ENCODE peak calls at places on chromosomes 16 and 17, in eight cellular contexts. U, E, I, L, Z, S, G and Q are unnamed samples.

GRCh38 chr16:86755571-86756006 is 177.2 kb downstream of the FOXL1 start:
- DNase-seq in U (no peak), E (peak), I (no peak), L (no peak), Z (no peak), S (no peak), G (no peak), Q (no peak)

GRCh38 chr17:67260051-67260987 is 15.3 kb upstream of the HELZ start:
- DNase-seq in U (no peak), E (no peak), I (peak), L (no peak), Z (no peak), S (peak), G (peak), Q (no peak)

GRCh38 chr17:68089881-68090280 is 54.3 kb downstream of the KPNA2 start:
- DNase-seq in U (no peak), E (no peak), I (no peak), L (no peak), Z (no peak), S (peak), G (no peak), Q (peak)

GRCh38 chr17:60554377-60554788 is 28.3 kb upstream of the APPBP2 start:
- DNase-seq in U (no peak), E (no peak), I (no peak), L (no peak), Z (no peak), S (no peak), G (no peak), Q (no peak)

GRCh38 chr16:84176192-84177053 is 10.4 kb downstream of the TAF1C start:
- DNase-seq in U (no peak), E (no peak), I (no peak), L (no peak), Z (no peak), S (no peak), G (no peak), Q (no peak)

GRCh38 chr17:79667121-79667715 is 56.4 kb upstream of the RBFOX3 start:
- DNase-seq in U (no peak), E (peak), I (no peak), L (no peak), Z (no peak), S (no peak), G (no peak), Q (peak)

GRCh38 chr17:42459983-42460300 is 1.3 kb downstream of the ATP6V0A1 start:
- DNase-seq in U (peak), E (no peak), I (no peak), L (no peak), Z (no peak), S (no peak), G (no peak), Q (no peak)

GRCh38 chr17:27403480-27404005 is 52.7 kb upstream of the KSR1 start:
- DNase-seq in U (no peak), E (no peak), I (no peak), L (no peak), Z (no peak), S (no peak), G (no peak), Q (no peak)

GRCh38 chr17:60398227-60398959 is 6.5 kb upstream of the USP32 start:
- DNase-seq in U (no peak), E (peak), I (no peak), L (peak), Z (no peak), S (no peak), G (no peak), Q (no peak)

GRCh38 chr17:51422634-51423033 is 162.3 kb downstream of the UTP18 start:
- DNase-seq in U (no peak), E (no peak), I (no peak), L (no peak), Z (no peak), S (no peak), G (no peak), Q (no peak)

GRCh38 chr16:88453621-88454314 is 688 bp downstream of the ZFPM1 start:
- DNase-seq in U (peak), E (peak), I (no peak), L (no peak), Z (no peak), S (no peak), G (no peak), Q (no peak)

GRCh38 chr17:72477529-72477928 is 356.7 kb downstream of the SOX9 start:
- DNase-seq in U (no peak), E (peak), I (peak), L (no peak), Z (no peak), S (peak), G (no peak), Q (peak)

GRCh38 chr17:2058521-2059124 is 3.7 kb downstream of the HIC1 start:
- DNase-seq in U (no peak), E (peak), I (no peak), L (no peak), Z (no peak), S (peak), G (no peak), Q (no peak)

GRCh38 chr16:66326995-66327513 is 39.4 kb upstream of the CDH5 start:
- DNase-seq in U (no peak), E (no peak), I (no peak), L (no peak), Z (no peak), S (peak), G (no peak), Q (no peak)

GRCh38 chr16:53773150-53773846 is 69.3 kb downstream of the FTO start:
- DNase-seq in U (peak), E (no peak), I (peak), L (peak), Z (no peak), S (peak), G (peak), Q (no peak)

GRCh38 chr16:72092832-72093447 is 480 bp downstream of the TXNL4B start:
- DNase-seq in U (no peak), E (peak), I (no peak), L (no peak), Z (no peak), S (no peak), G (no peak), Q (no peak)

GRCh38 chr16:14301150-14302030 is 230.3 kb downstream of the MRTFB start:
- DNase-seq in U (peak), E (peak), I (no peak), L (no peak), Z (no peak), S (peak), G (no peak), Q (no peak)

GRCh38 chr16:48531011-48531962 is 78.7 kb downstream of the N4BP1 start:
- DNase-seq in U (peak), E (no peak), I (no peak), L (no peak), Z (peak), S (no peak), G (no peak), Q (no peak)

GRCh38 chr17:47207143-47208067 is 1.7 kb upstream of the MYL4 start:
- DNase-seq in U (no peak), E (no peak), I (no peak), L (no peak), Z (no peak), S (no peak), G (no peak), Q (no peak)

GRCh38 chr17:6323626-6324356 is 111.1 kb downstream of the AIPL1 start:
- DNase-seq in U (peak), E (no peak), I (no peak), L (no peak), Z (no peak), S (no peak), G (no peak), Q (no peak)

GRCh38 chr16:10868562-10869469 is 8.2 kb upstream of the CIITA start:
- DNase-seq in U (no peak), E (peak), I (no peak), L (no peak), Z (no peak), S (peak), G (no peak), Q (no peak)

GRCh38 chr16:70682239-70683145 is 3.4 kb downstream of the MTSS2 start:
- DNase-seq in U (no peak), E (peak), I (no peak), L (no peak), Z (no peak), S (no peak), G (no peak), Q (no peak)

GRCh38 chr17:9228408-9229159 is 207.3 kb downstream of the NTN1 start:
- DNase-seq in U (no peak), E (no peak), I (no peak), L (no peak), Z (no peak), S (no peak), G (no peak), Q (no peak)

GRCh38 chr16:11673091-11674000 is 5.1 kb downstream of the SNN start:
- DNase-seq in U (no peak), E (peak), I (no peak), L (no peak), Z (no peak), S (no peak), G (no peak), Q (no peak)

GRCh38 chr16:48687421-48688038 is 77.5 kb upstream of the N4BP1 start:
- DNase-seq in U (peak), E (peak), I (peak), L (peak), Z (no peak), S (peak), G (peak), Q (no peak)

GRCh38 chr17:70098030-70098429 is 23.0 kb downstream of the KCNJ16 start:
- DNase-seq in U (no peak), E (no peak), I (no peak), L (no peak), Z (no peak), S (no peak), G (no peak), Q (no peak)

GRCh38 chr16:11696266-11697012 is 28.2 kb downstream of the SNN start:
- DNase-seq in U (no peak), E (no peak), I (no peak), L (no peak), Z (no peak), S (no peak), G (no peak), Q (no peak)

GRCh38 chr17:36204724-36205500 is 6.0 kb upstream of the CCL4L2 start:
- DNase-seq in U (no peak), E (no peak), I (no peak), L (no peak), Z (no peak), S (no peak), G (no peak), Q (no peak)

GRCh38 chr17:9973689-9974459 is 68.8 kb upstream of the RCVRN start:
- DNase-seq in U (no peak), E (no peak), I (no peak), L (no peak), Z (no peak), S (no peak), G (no peak), Q (no peak)

GRCh38 chr16:48559462-48560211 is 50.3 kb downstream of the N4BP1 start:
- DNase-seq in U (no peak), E (no peak), I (no peak), L (no peak), Z (no peak), S (no peak), G (no peak), Q (no peak)

GRCh38 chr16:80932725-80933124 is 74.0 kb downstream of the CMC2 start:
- DNase-seq in U (peak), E (no peak), I (peak), L (no peak), Z (peak), S (peak), G (no peak), Q (peak)

GRCh38 chr16:720507-720989 is 398 bp upstream of the ANTKMT start:
- DNase-seq in U (peak), E (no peak), I (no peak), L (no peak), Z (no peak), S (peak), G (no peak), Q (no peak)

GRCh38 chr17:74240637-74241036 is 27.3 kb downstream of the TTYH2 start:
- DNase-seq in U (no peak), E (no peak), I (no peak), L (no peak), Z (no peak), S (no peak), G (no peak), Q (no peak)

GRCh38 chr17:76014925-76015261 is 12.2 kb downstream of the EVPL start:
- DNase-seq in U (peak), E (no peak), I (no peak), L (no peak), Z (no peak), S (no peak), G (no peak), Q (no peak)

GRCh38 chr17:12859520-12859919 is 70.2 kb downstream of the ARHGAP44 start:
- DNase-seq in U (no peak), E (no peak), I (peak), L (peak), Z (no peak), S (no peak), G (no peak), Q (peak)

DNA sequence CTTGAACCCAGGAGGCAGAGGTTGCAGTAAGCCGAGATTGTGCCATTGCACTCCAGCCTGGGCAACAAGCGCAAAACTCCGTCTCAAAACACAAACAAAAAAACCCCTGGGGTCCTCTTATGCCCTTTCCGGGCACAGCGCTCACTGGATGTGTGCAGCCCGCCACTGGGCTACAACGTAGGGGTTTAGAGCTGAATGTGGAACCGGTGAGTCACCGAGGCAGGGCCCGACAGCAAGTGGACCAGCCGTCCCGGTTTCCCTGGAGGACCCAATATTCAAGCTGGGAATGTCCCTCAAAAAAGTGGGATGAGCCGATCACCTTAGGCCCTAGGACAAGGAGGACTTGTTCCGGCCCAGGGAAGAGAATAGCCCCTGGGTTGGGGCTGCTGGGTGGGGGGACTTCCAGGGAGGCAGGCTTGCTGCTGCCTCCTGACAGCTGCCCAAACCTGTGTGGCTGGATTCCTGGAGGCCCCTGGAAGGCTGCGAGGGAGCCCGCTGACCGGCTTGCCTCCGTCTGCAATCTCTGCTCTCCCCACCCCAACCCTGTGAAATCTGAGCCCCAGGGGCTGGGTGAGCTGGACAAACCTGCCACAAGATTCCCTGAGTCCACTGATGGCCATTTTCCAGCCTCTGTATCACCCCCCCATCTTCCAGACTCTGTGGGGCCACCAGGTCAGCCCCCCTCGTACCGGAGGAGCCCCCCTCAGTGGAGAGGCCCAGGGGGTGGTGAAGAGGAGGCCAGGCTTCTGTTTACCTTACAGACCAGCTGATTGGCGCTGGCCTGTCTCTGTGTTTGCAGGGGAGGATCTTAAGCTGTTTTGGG is 2.9 kb upstream of the CLDN9 start:
- DNase-seq in U (no peak), E (no peak), I (peak), L (no peak), Z (no peak), S (peak), G (no peak), Q (peak)
- H3K4me3 ChIP-seq in U (no peak), E (no peak), I (no peak), L (no peak), Z (no peak), S (no peak), G (no peak), Q (no peak)

GRCh38 chr17:81330884-81331245 is 35.8 kb upstream of the SLC38A10 start:
- DNase-seq in U (no peak), E (no peak), I (no peak), L (no peak), Z (no peak), S (no peak), G (no peak), Q (no peak)

GRCh38 chr17:81329927-81330883 is 35.1 kb upstream of the SLC38A10 start:
- DNase-seq in U (no peak), E (no peak), I (no peak), L (no peak), Z (no peak), S (peak), G (no peak), Q (no peak)

GRCh38 chr17:81328489-81328888 is 33.4 kb upstream of the SLC38A10 start:
- DNase-seq in U (no peak), E (no peak), I (no peak), L (no peak), Z (no peak), S (no peak), G (no peak), Q (no peak)

GRCh38 chr17:81328925-81329278 is 33.8 kb upstream of the SLC38A10 start:
- DNase-seq in U (peak), E (no peak), I (no peak), L (no peak), Z (no peak), S (no peak), G (no peak), Q (no peak)

DNA sequence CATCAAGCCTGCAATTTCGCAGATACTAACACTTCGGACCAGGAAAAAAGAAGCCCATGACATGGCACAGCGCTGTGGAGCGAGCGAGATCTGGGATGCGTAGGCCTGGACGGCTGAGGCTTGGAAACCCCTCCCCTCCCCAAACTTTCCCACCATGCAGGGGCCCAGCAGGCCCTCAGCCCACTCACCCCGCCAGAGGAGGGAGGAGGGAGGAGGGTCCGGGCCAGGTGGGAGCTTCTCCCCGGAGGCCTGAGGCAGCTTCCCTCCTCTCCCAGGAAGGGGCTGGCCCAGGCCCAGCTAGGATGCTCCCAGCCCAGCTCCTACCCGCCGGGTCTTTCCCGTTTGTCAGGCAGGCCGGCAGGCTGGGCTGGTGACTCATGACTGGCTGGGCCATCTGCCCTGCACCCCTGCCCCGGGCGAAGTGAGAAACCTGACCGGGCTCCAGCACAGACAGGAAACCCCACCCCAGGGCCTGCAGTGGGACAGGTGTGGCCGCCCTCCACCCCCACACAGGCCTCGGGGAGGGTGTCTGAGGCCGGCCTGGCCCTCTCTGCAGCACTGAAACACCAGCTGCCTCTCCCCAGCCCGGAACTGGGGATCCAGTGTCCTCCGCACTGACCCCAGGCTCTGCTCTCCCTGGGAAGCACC is 34.3 kb upstream of the SLC38A10 start:
- DNase-seq in U (peak), E (no peak), I (peak), L (no peak), Z (peak), S (peak), G (peak), Q (peak)
- TF ChIP-seq POLR2AphosphoS5 in U (peak), E (peak), I (peak), L (no peak), Z (peak), S (peak), G (no peak), Q (peak)

GRCh38 chr16:67803894-67804293 is 2.5 kb downstream of the RANBP10 start:
- DNase-seq in U (no peak), E (peak), I (no peak), L (no peak), Z (no peak), S (no peak), G (no peak), Q (no peak)

GRCh38 chr16:67807148-67807682 is 526 bp downstream of the TSNAXIP1 start:
- DNase-seq in U (no peak), E (no peak), I (no peak), L (no peak), Z (no peak), S (no peak), G (no peak), Q (no peak)

GRCh38 chr16:67806428-67807147 is at the start of the genes RANBP10 and TSNAXIP1:
- DNase-seq in U (peak), E (peak), I (peak), L (peak), Z (peak), S (peak), G (peak), Q (peak)

GRCh38 chr16:67805718-67806427 is 487 bp downstream of the RANBP10 start:
- DNase-seq in U (no peak), E (peak), I (no peak), L (no peak), Z (peak), S (peak), G (no peak), Q (no peak)

DNA sequence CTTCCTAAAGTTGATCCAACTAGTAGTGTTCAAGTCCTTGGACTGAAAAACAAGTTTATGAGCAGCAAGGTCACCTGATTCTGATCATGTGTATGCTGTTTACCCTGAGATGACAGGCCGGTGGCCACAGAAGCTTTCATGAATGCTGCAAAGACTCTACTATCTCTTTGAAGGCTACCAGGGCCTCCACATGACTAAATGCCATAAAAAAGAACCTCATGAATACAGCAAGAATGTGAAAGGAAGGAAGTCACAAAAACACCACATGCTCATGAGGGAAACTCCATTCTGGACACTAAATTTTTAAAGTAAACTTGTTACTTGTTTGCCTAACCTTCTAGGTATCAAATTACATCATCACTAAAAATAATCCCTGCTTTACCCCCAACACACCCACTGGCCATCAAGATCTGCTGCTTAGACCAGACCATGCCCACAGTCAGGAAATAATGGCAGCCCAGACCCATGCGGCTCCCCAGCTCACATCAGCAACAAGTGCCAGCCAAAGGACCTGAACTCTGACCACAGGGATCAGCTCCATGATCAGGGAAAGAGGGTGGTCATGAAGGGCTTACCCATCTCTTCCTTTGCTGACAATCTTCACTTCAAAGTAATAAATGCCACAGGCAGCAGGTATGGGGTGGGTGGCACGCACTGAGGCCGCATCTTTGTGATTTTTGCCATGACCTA is 1.4 kb downstream of the RANBP10 start:
- DNase-seq in U (no peak), E (no peak), I (no peak), L (no peak), Z (no peak), S (no peak), G (no peak), Q (no peak)
- H3K4me3 ChIP-seq in U (peak), E (peak), I (peak), L (peak), Z (peak), S (peak), G (peak), Q (peak)

GRCh38 chr17:17685775-17686291 is 4.6 kb downstream of the RAI1 start:
- DNase-seq in U (peak), E (no peak), I (peak), L (no peak), Z (no peak), S (peak), G (no peak), Q (no peak)
- TF ChIP-seq POLR2AphosphoS5 in U (no peak), E (no peak), I (peak), L (no peak), Z (no peak), S (peak), G (no peak), Q (no peak)

DNA sequence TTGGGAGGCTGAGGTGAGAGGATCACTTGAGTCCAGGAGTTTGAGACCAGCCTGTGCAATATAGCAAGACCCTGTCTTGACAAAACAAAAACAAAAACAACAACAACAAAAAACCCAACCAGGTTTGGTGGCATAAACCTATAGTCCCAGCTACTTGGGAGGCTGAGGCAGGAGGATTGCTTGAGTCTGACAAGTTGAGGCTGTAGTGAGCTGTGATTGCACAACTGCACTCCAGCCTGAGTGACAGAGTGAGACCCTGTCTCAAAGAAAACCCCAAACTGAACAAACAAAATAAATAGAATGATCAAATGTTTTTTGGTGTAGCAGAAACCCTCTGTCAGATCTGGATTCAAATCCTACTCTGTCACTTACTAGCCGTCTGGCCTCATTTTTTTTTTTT is 16.0 kb upstream of the SYT17 start:
- DNase-seq in U (no peak), E (no peak), I (no peak), L (no peak), Z (no peak), S (no peak), G (no peak), Q (no peak)
- H3K4me3 ChIP-seq in U (no peak), E (no peak), I (no peak), L (no peak), Z (no peak), S (no peak), G (no peak), Q (no peak)